ENCODE peak calls at places on chromosomes 2 and 18, in eight cellular contexts. F is WTC11, J is uterus, S is posterior cingulate gyrus, Y is PC-9, I is MCF 10A, C is COR-L47, R is NCI-H748 treated with DMSO at 0.1 percent for 48 hours. U is an unnamed sample.

GRCh38 chr2:97936199-97936598 is 59.5 kb downstream of the TMEM131 start:
- DNase-seq in J (no peak), R (peak; percentile 76), I (peak; percentile 46), Y (peak; percentile 58), C (peak; percentile 39), S (no peak), F (peak; percentile 69), U (no peak)

GRCh38 chr2:46236006-46236875 is 61.0 kb upstream of the EPAS1 start:
- DNase-seq in J (no peak), I (no peak), R (no peak), C (no peak), F (no peak), S (no peak), Y (no peak), U (no peak)

GRCh38 chr2:70978388-70979357 is at the start of gene ANKRD53:
- DNase-seq in R (peak; percentile 5), F (peak; percentile 75), S (peak; percentile 84), I (no peak), J (peak; percentile 46), C (peak; percentile 38), Y (peak; percentile 23), U (no peak)

GRCh38 chr2:23096905-23097602 is 287.9 kb upstream of the KLHL29 start:
- DNase-seq in F (no peak), I (peak; percentile 26), R (no peak), S (no peak), Y (no peak), J (no peak), C (no peak), U (no peak)

GRCh38 chr2:1283020-1283801 is 130.1 kb upstream of the TPO start:
- DNase-seq in R (no peak), S (peak; percentile 83), I (no peak), C (no peak), F (no peak), Y (no peak), J (no peak), U (no peak)

GRCh38 chr2:25234756-25235155 is 66.4 kb upstream of the POMC start:
- DNase-seq in I (no peak), S (no peak), F (no peak), Y (no peak), R (no peak), J (no peak), C (peak; percentile 46), U (no peak)

GRCh38 chr2:37629529-37629928 is 41.9 kb downstream of the CDC42EP3 start:
- DNase-seq in Y (no peak), R (no peak), S (no peak), C (no peak), I (peak; percentile 76), J (no peak), F (no peak), U (no peak)

GRCh38 chr2:167264380-167264779 is 376.1 kb downstream of the XIRP2 start:
- DNase-seq in I (peak; percentile 35), S (peak; percentile 90), R (no peak), J (no peak), C (peak; percentile 21), Y (peak; percentile 1), F (peak; percentile 43), U (no peak)

GRCh38 chr2:210063306-210063705 is 60.9 kb downstream of the RPE start:
- DNase-seq in S (no peak), F (no peak), J (no peak), C (no peak), Y (no peak), R (no peak), I (no peak), U (no peak)

GRCh38 chr2:7338961-7339360 is 421.7 kb downstream of the RNF144A start:
- DNase-seq in I (peak; percentile 45), R (no peak), Y (no peak), C (no peak), F (no peak), S (no peak), J (no peak), U (no peak)

GRCh38 chr18:45386256-45386655 is 229.0 kb upstream of the SLC14A2 start:
- DNase-seq in S (no peak), C (peak; percentile 79), F (peak; percentile 71), J (peak; percentile 29), R (peak; percentile 83), I (peak; percentile 62), Y (no peak), U (no peak)

GRCh38 chr2:196431076-196431475 is 208.4 kb upstream of the CCDC150 start:
- DNase-seq in F (no peak), J (no peak), I (no peak), Y (no peak), S (no peak), C (no peak), R (no peak), U (no peak)

GRCh38 chr2:203594541-203594940 is 59.4 kb upstream of the RAPH1 start:
- DNase-seq in I (no peak), Y (no peak), S (no peak), C (no peak), J (no peak), R (no peak), F (no peak), U (peak; percentile 42)

GRCh38 chr18:28657836-28658410 is 481.0 kb upstream of the CDH2 start:
- DNase-seq in Y (no peak), I (no peak), J (no peak), F (no peak), R (no peak), C (no peak), S (no peak), U (no peak)

GRCh38 chr2:150207979-150208378 is 279.5 kb downstream of the RND3 start:
- DNase-seq in Y (no peak), F (no peak), I (no peak), R (peak; percentile 73), C (peak; percentile 89), J (no peak), S (no peak), U (no peak)

GRCh38 chr2:127564429-127565260 is 29.2 kb downstream of the MYO7B start:
- DNase-seq in R (no peak), C (no peak), F (no peak), J (no peak), Y (no peak), S (no peak), I (no peak), U (no peak)

GRCh38 chr18:37420315-37420880 is 145.2 kb downstream of the CELF4 start:
- DNase-seq in R (no peak), S (no peak), I (peak; percentile 31), F (no peak), C (no peak), J (no peak), Y (no peak), U (no peak)

GRCh38 chr18:60146220-60146960 is 226.2 kb downstream of the MC4R start:
- DNase-seq in R (no peak), J (no peak), Y (no peak), F (no peak), I (no peak), C (no peak), S (no peak), U (no peak)

GRCh38 chr2:173766537-173767289 is 198.5 kb downstream of the SP3 start:
- DNase-seq in F (no peak), I (no peak), J (no peak), S (no peak), R (no peak), Y (no peak), C (no peak), U (no peak)

GRCh38 chr2:120371969-120372625 is 26.2 kb downstream of the INHBB start:
- DNase-seq in F (no peak), S (peak; percentile 73), I (no peak), C (no peak), R (no peak), J (no peak), Y (no peak), U (no peak)

GRCh38 chr18:23056315-23056714 is 79.0 kb upstream of the CABLES1 start:
- DNase-seq in Y (no peak), R (no peak), C (no peak), S (no peak), J (no peak), F (no peak), I (no peak), U (no peak)

GRCh38 chr2:240136671-240137292 is 677 bp upstream of the COPS9 start:
- DNase-seq in I (no peak), F (no peak), J (no peak), R (no peak), C (no peak), Y (no peak), S (peak; percentile 69), U (no peak)

GRCh38 chr2:234454433-234454832 is 42.4 kb downstream of the ARL4C start:
- DNase-seq in J (no peak), F (no peak), C (no peak), R (no peak), S (no peak), I (no peak), Y (no peak), U (no peak)

GRCh38 chr2:50126845-50127244 is 905.1 kb downstream of the NRXN1 start:
- DNase-seq in C (peak; percentile 95), F (no peak), R (peak; percentile 90), S (no peak), Y (no peak), I (no peak), J (no peak), U (no peak)

GRCh38 chr2:186603208-186603765 is 13.4 kb downstream of the ITGAV start:
- DNase-seq in R (no peak), F (no peak), I (no peak), Y (no peak), J (no peak), C (no peak), S (no peak), U (no peak)

U was measured in GM04503.